ENCODE peak calls at places on chromosomes 16 and 17, in five cellular contexts. B is sigmoid colon, H is GM12891, C is HCT116, A is K562. X is an unnamed sample.

GRCh38 chr17:59498421-59499307 is 66.7 kb upstream of the DHX40 start:
- DNase-seq in B (no peak), H (no peak), C (no peak), A (no peak), X (no peak)

GRCh38 chr16:70691223-70692129 is 5.6 kb upstream of the MTSS2 start:
- DNase-seq in B (peak; percentile 97), H (no peak), C (no peak), A (no peak), X (no peak)

GRCh38 chr16:10126686-10127085 is 55.5 kb downstream of the GRIN2A start:
- DNase-seq in B (no peak), H (no peak), C (no peak), A (no peak), X (no peak)

GRCh38 chr17:78965369-78965982 is 14.2 kb downstream of the LGALS3BP start:
- DNase-seq in B (no peak), H (no peak), C (no peak), A (no peak), X (no peak)

GRCh38 chr17:35743911-35744328 is 9.1 kb downstream of the GAS2L2 start:
- DNase-seq in B (peak; percentile 39), H (no peak), C (no peak), A (peak; percentile 48), X (no peak)

GRCh38 chr16:82639666-82640336 is 13.0 kb downstream of the CDH13 start:
- DNase-seq in B (peak; percentile 56), H (peak; percentile 46), C (peak; percentile 42), A (peak; percentile 62), X (no peak)

GRCh38 chr17:74198694-74199093 is 4.8 kb upstream of the RPL38 start:
- DNase-seq in B (no peak), H (no peak), C (no peak), A (no peak), X (no peak)

GRCh38 chr17:39699818-39700147 is at the start of gene ERBB2:
- DNase-seq in B (peak; percentile 91), H (no peak), C (peak; percentile 57), A (no peak), X (no peak)

GRCh38 chr17:32191306-32191705 is 49.0 kb downstream of the RHOT1 start:
- DNase-seq in B (no peak), H (no peak), C (no peak), A (no peak), X (no peak)

GRCh38 chr17:4170639-4171280 is 27.8 kb downstream of the CYB5D2 start:
- DNase-seq in B (no peak), H (no peak), C (no peak), A (no peak), X (no peak)

GRCh38 chr16:19524866-19525723 is 1.4 kb downstream of the CCP110 start:
- DNase-seq in B (no peak), H (no peak), C (no peak), A (no peak), X (no peak)

GRCh38 chr17:77863814-77864161 is 94.7 kb upstream of the TNRC6C start:
- DNase-seq in B (no peak), H (no peak), C (no peak), A (peak; percentile 69), X (no peak)

GRCh38 chr17:27980035-27980434 is 62.4 kb upstream of the NLK start:
- DNase-seq in B (no peak), H (no peak), C (no peak), A (no peak), X (no peak)

GRCh38 chr17:44787271-44787940 is 28.6 kb downstream of the ADAM11 start:
- DNase-seq in B (no peak), H (no peak), C (no peak), A (no peak), X (no peak)

GRCh38 chr17:41304091-41304490 is 1.4 kb upstream of the KRTAP29-1 start:
- DNase-seq in B (no peak), H (no peak), C (no peak), A (no peak), X (no peak)

GRCh38 chr17:41311111-41311510 is 2.0 kb upstream of the KRTAP16-1 start:
- DNase-seq in B (no peak), H (no peak), C (no peak), A (no peak), X (no peak)

GRCh38 chr17:41307647-41308046 is 1.5 kb downstream of the KRTAP16-1 start:
- DNase-seq in B (no peak), H (no peak), C (no peak), A (no peak), X (no peak)

GRCh38 chr17:41308918-41309359 is at the start of gene KRTAP16-1:
- DNase-seq in B (no peak), H (no peak), C (no peak), A (no peak), X (no peak)

DNA sequence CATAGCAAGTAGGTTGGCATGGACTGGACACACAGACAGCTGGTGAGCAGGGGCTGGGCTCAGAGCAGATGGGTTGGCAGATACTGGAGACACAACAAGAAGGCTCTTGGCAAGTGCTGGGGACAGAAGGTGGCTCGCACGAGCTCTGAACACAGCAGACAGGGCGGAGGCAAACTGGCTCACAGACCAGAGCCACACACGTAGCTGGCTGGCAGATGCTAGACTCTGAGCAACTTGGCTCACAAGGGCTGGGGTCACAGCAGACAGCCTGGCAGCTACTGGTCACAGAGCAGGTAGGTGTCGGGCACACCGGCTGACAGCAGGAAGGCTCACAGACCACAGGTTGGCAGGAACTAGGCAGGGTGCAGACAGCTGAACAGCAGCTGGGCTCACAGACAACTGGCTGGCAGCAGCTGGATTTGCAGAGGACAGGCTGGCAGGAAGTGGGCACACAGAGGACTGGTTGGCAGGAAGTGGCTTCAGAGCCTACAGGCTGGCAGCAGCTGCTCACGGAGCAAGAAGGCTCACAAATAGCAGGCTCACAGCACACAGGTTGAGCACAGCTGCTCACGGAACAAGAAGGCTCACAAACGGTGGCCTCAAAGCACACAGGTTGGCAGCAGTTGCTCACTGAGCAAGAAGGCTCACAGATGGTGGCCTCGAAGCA is 725 bp downstream of the KRTAP16-1 start:
- DNase-seq in B (no peak), H (no peak), C (no peak), A (no peak), X (no peak)
- TF ChIP-seq POLR2AphosphoS5 in B (no peak), H (no peak), C (no peak), A (no peak), X (no peak)

GRCh38 chr17:8829036-8829941 is 30.1 kb upstream of the MFSD6L start:
- DNase-seq in B (no peak), H (no peak), C (no peak), A (no peak), X (no peak)
- TF ChIP-seq POLR2A in B (no peak), H (peak; percentile 94), C (no peak), A (no peak), X (peak; percentile 84)

GRCh38 chr17:64984776-64985521 is 65.7 kb upstream of the LRRC37A3 start:
- DNase-seq in B (no peak), H (no peak), C (no peak), A (no peak), X (no peak)
- TF ChIP-seq POLR2AphosphoS5 in B (no peak), H (no peak), C (no peak), A (no peak), X (no peak)

DNA sequence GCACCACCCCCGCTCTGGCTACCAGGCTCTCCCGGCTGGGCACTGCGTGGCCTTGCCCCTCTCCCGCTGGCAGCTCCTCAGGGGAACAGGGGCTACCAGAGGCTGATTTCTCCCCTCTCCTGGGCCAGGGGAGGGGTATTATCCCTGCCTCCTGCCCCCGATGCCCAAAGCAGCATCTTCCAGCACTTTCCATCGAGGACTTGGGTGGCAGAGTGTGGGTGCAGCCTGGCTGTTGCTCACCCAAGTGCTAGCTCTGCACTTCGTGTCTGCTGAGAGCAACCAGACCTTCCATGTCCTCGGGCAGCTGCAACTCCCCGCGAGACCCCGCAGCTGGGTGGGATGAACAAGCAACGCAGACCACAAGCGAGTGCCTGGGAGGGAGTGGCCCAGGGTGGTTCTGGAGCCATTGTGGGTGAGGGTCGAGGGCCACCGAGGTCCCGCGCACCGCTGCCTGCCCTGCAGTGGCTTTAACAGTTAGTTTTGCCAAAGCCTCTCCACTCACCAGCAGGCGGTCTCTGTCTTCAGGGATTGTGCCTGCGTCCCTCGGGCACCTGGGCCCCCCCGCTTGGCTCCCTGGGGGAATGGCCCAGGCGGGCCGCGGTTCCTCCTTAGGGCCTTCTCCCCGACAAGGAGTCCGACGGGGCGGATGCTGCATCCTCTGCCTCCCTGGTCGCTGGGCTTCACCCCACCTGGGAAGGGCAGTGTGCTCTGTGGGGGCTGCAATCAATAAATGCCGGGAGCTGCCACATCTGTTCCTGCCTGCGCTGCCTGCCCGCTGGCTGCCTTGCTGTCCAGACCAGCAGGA is 8.4 kb downstream of the SLC25A10 start:
- DNase-seq in B (no peak), H (no peak), C (no peak), A (no peak), X (no peak)
- TF ChIP-seq POLR2A in B (no peak), H (no peak), C (no peak), A (no peak), X (no peak)

DNA sequence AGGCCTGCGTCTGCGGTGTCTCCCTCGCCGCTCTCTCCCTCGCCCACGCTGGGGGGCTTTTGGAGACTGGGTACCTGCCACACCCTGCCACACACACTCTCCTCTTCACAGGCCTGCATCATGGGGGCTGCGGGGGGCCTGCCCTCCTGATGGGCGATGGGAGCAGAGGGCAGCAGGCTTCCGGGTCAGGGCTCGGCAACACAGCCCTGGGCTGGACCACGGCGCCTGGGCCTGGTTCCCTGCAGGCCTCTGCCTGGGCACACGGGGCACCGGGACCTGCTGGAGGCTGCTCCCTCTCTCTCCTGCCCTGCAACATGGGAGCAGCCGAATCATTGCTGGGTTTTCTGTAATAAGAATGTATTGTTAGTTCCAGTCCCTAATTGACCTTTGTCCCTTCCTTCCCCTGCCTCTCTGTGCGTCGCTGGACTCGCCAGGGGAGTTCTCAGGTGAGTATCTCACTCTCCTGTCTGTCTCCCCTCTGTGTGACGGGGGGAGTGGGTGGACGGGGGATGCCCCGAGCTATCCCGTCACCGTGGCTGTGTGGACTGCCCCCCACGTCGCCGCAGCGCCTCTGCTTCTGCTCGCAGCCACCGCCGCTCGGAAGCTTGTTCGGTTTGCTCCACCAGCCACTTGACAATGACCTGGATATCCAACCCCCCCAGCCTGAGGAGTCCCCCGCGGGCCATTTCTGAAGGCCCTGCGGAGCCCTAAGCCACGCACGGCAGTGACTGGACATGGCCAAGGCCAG is 13.5 kb downstream of the NME3 start:
- DNase-seq in B (no peak), H (no peak), C (no peak), A (no peak), X (no peak)
- TF ChIP-seq POLR2AphosphoS5 in B (no peak), H (no peak), C (no peak), A (no peak), X (no peak)

GRCh38 chr16:74984670-74985411 is at the start of gene WDR59:
- DNase-seq in B (peak; percentile 100), H (peak; percentile 94), C (peak; percentile 99), A (peak; percentile 95), X (peak; percentile 96)
- TF ChIP-seq POLR2A in B (no peak), H (no peak), C (no peak), A (peak; percentile 85), X (peak; percentile 67)